ENCODE peak calls at places on chromosomes 3 and 15, in four cellular contexts. One of them, this sample, is unnamed.
A peak's percentile ranks its signal among the peaks of the same experiment; 100 is the strongest.

GRCh38 chr3:158458464-158458863 is 112.5 kb upstream of the MLF1 start:
- DNase-seq in stomach: no peak
- DNase-seq in tibial nerve: no peak
- DNase-seq in A549: no peak
- DNase-seq in this sample: no peak

GRCh38 chr3:110583373-110583935 is 488.2 kb upstream of the NECTIN3 start:
- DNase-seq in stomach: no peak
- DNase-seq in tibial nerve: no peak
- DNase-seq in A549: no peak
- DNase-seq in this sample: no peak

GRCh38 chr3:175413926-175414325 is 554.8 kb downstream of the NAALADL2 start:
- DNase-seq in stomach: no peak
- DNase-seq in tibial nerve: no peak
- DNase-seq in A549: no peak
- DNase-seq in this sample: no peak

GRCh38 chr15:31025996-31026395 is 34.6 kb upstream of the MTMR10 start:
- DNase-seq in stomach: no peak
- DNase-seq in tibial nerve: no peak
- DNase-seq in A549: no peak
- DNase-seq in this sample: no peak

GRCh38 chr3:108283006-108283405 is 13.3 kb upstream of the HHLA2 start:
- DNase-seq in stomach: no peak
- DNase-seq in tibial nerve: no peak
- DNase-seq in A549: no peak
- DNase-seq in this sample: no peak

GRCh38 chr3:133962879-133963278 is 66.8 kb downstream of the SLCO2A1 start:
- DNase-seq in stomach: no peak
- DNase-seq in tibial nerve: no peak
- DNase-seq in A549: no peak
- DNase-seq in this sample: no peak

GRCh38 chr3:129482721-129483120 is 42.7 kb downstream of the IFT122 start:
- DNase-seq in stomach: no peak
- DNase-seq in tibial nerve: no peak
- DNase-seq in A549: no peak
- DNase-seq in this sample: no peak

GRCh38 chr15:74957301-74958035 is 896 bp upstream of the RPP25 start:
- DNase-seq in stomach: no peak
- DNase-seq in tibial nerve: no peak
- DNase-seq in A549: peak; percentile 43
- DNase-seq in this sample: peak; percentile 67

GRCh38 chr15:76289582-76289981 is 21.7 kb downstream of the ETFA start:
- DNase-seq in stomach: no peak
- DNase-seq in tibial nerve: no peak
- DNase-seq in A549: no peak
- DNase-seq in this sample: no peak

GRCh38 chr3:142263126-142263525 is 37.7 kb upstream of the GK5 start:
- DNase-seq in stomach: no peak
- DNase-seq in tibial nerve: no peak
- DNase-seq in A549: no peak
- DNase-seq in this sample: no peak

GRCh38 chr3:24495334-24495994 is 814 bp upstream of the THRB start:
- DNase-seq in stomach: peak; percentile 70
- DNase-seq in tibial nerve: peak; percentile 24
- DNase-seq in A549: peak; percentile 70
- DNase-seq in this sample: peak; percentile 67

GRCh38 chr15:88467935-88468528 is 524 bp downstream of the MRPS11 start:
- DNase-seq in stomach: no peak
- DNase-seq in tibial nerve: no peak
- DNase-seq in A549: no peak
- DNase-seq in this sample: no peak

GRCh38 chr15:73474785-73475184 is 31.8 kb downstream of the REC114 start:
- DNase-seq in stomach: no peak
- DNase-seq in tibial nerve: no peak
- DNase-seq in A549: no peak
- DNase-seq in this sample: no peak

GRCh38 chr3:66178206-66178605 is 42.6 kb upstream of the SLC25A26 start:
- DNase-seq in stomach: no peak
- DNase-seq in tibial nerve: no peak
- DNase-seq in A549: no peak
- DNase-seq in this sample: no peak

GRCh38 chr3:66179813-66180212 is 41.0 kb upstream of the SLC25A26 start:
- DNase-seq in stomach: no peak
- DNase-seq in tibial nerve: no peak
- DNase-seq in A549: no peak
- DNase-seq in this sample: no peak

GRCh38 chr3:66181764-66182163 is 39.0 kb upstream of the SLC25A26 start:
- DNase-seq in stomach: no peak
- DNase-seq in tibial nerve: no peak
- DNase-seq in A549: no peak
- DNase-seq in this sample: no peak

GRCh38 chr3:66186545-66186944 is 34.3 kb upstream of the SLC25A26 start:
- DNase-seq in stomach: no peak
- DNase-seq in tibial nerve: no peak
- DNase-seq in A549: no peak
- DNase-seq in this sample: no peak

GRCh38 chr3:66182228-66182627 is 38.6 kb upstream of the SLC25A26 start:
- DNase-seq in stomach: no peak
- DNase-seq in tibial nerve: no peak
- DNase-seq in A549: no peak
- DNase-seq in this sample: no peak
- H3K27ac ChIP-seq in stomach: no peak overlapping the region
- H3K27ac ChIP-seq in tibial nerve: no peak overlapping the region
- H3K27ac ChIP-seq in A549: no peak overlapping the region
- H3K27ac ChIP-seq in this sample: no peak overlapping the region

DNA sequence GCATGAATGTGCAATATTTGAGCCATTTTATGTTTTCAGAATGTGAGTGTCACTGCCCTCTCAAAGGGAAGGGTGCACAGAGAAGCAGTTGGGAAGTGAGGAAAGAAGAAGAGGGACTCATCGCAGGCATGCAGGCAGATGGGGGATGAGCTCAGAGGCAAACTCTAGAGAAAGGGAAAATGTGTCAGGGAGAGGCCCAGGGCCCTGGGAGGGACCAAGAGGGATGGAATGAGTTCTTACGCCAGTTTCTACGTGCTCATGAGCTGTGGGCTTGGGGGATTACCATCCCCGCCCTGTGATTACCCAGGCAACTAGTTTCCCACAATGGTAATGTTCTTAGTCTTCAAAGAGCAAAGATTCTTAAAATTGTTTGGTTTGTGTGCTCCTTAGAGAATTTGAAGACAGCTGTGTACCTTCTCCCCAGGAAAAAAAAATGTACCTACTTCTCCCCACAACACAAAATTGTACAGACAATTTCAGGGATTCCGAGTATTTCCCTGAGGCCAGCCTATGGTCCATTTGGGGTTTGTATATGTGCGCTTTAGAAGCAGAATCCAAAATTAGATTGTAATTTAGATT is 17.8 kb downstream of the GCSAM start:
- DNase-seq in stomach: no peak
- DNase-seq in tibial nerve: no peak
- DNase-seq in A549: no peak
- DNase-seq in this sample: no peak
- TF ChIP-seq EP300 in stomach: no peak
- TF ChIP-seq EP300 in tibial nerve: no peak
- TF ChIP-seq EP300 in A549: no peak
- TF ChIP-seq EP300 in this sample: no peak

GRCh38 chr3:193095366-193095765 is 145.7 kb upstream of the PLAAT1 start:
- DNase-seq in stomach: no peak
- DNase-seq in tibial nerve: no peak
- DNase-seq in A549: no peak
- DNase-seq in this sample: no peak

DNA sequence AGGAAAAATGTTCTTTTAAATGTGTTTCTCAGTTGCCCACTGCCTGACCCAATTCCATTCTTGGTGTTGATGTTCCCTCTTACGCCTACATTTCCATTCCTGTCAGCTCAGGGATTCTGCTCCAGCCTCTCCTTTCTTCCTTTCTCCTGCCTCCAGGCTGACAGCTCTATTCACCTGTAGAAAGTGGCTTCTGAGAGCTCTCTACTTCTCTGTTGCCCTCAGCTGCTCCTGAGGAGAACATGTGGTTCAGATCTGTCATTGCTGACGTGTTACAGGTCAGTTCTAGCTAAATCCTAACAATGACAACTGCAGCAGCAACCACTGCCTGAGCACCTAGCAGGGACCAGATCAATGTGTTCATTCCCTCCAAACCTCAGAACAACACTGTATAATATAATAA is 144.9 kb upstream of the PLAAT1 start:
- DNase-seq in stomach: no peak
- DNase-seq in tibial nerve: no peak
- DNase-seq in A549: no peak
- DNase-seq in this sample: no peak
- H3K27ac ChIP-seq in stomach: no peak overlapping the region
- H3K27ac ChIP-seq in tibial nerve: no peak overlapping the region
- H3K27ac ChIP-seq in A549: no peak overlapping the region
- H3K27ac ChIP-seq in this sample: no peak overlapping the region

GRCh38 chr3:76387000-76387399 is 601.7 kb upstream of the ZNF717 start:
- DNase-seq in stomach: no peak
- DNase-seq in tibial nerve: no peak
- DNase-seq in A549: no peak
- DNase-seq in this sample: no peak

DNA sequence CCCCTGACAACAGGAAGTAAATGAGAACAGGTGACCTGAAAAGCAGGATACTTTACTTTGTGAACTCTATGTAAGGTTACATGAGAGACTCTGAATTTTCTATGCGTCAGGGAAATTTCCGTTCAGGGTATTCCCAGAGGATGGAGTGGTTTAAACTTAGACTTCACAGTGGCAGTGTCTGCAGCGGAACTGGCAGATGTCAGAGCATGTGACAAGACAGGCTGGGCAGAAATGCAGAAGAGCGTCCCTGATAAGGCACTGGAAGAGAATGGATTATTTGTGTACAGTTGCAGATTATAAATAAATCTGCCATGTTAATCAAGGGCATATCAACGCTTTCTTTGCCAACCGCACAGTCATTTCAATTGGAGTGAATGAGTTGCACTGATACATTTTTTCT is 598.4 kb upstream of the ZNF717 start:
- DNase-seq in stomach: no peak
- DNase-seq in tibial nerve: no peak
- DNase-seq in A549: no peak
- DNase-seq in this sample: no peak
- TF ChIP-seq EP300 in stomach: no peak
- TF ChIP-seq EP300 in tibial nerve: no peak
- TF ChIP-seq EP300 in A549: no peak
- TF ChIP-seq EP300 in this sample: no peak

DNA sequence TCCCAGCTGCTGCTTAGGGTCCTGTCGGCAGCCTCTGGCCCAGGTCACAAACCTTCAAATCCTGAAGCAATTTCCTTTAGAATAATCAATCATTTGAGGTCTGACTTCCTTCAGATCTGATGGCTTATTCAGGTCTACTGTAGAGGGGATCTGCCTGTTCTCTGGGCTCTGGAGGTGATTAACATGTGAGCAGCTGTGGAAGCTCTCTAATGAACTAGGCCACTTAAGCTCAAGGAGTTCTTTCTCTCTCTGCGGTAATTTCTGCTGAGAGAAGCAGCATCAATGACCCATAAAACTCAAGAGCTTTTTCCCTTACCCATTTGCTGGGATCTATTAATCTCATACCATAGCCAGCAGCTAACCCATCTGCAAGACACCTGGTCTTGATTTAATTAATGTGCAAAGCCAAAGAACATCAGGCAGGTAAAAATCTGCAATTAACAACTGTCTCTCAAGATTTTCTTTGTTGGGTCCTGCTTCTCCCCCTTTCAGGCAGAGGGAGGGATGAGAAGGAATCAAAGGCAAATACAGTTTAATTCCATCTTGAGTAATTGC is 73.2 kb upstream of the DLG1 start:
- DNase-seq in stomach: no peak
- DNase-seq in tibial nerve: no peak
- DNase-seq in A549: no peak
- DNase-seq in this sample: no peak
- H3K27ac ChIP-seq in stomach: no peak overlapping the region
- H3K27ac ChIP-seq in tibial nerve: no peak overlapping the region
- H3K27ac ChIP-seq in A549: peak overlapping the region; percentile 71
- H3K27ac ChIP-seq in this sample: no peak overlapping the region

DNA sequence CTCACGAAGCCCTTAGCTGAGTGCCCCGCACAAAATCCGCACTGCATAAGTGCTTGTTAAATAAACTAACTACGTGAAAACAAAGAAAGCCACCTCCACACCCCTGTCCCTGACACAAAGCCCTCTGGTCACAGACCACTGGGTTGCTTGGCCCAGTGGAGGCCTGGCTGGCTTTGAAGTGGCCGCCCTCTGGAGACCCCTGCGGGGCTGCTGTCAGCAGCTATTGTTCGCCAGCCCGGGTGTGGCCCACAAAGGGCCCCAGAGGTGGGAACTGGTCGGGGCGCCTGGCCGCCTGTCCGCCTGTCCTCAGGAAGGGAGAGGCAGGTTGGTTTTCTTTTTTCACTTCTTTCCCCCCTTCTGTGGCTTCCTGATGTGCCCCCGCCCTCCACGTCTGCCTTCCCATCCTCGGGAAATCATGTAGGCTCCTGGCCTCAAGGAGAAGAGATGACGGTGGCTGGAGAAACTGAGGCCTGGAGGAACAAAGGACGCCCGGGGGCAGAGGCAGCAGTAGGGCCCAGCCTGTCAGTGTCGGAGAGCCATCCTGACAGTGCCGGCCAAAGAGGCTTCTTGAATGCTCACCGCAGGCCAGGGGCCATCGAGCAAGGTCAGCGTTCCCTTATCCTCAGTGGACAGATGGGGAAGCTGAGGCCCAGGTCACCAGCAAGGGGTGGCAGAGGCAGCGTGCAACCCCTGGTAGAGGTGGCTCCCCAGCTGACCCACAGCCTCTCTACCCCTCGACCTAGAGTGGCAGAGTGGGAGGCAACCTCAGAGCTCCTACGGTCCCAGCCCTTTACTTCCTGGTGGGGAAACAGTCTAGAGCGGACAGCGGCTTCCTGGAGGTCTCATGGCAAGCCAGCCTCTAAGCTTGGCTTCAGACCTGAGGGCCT is 61.2 kb downstream of the SLC6A6 start:
- DNase-seq in stomach: no peak
- DNase-seq in tibial nerve: no peak
- DNase-seq in A549: no peak
- DNase-seq in this sample: no peak
- TF ChIP-seq EP300 in stomach: no peak
- TF ChIP-seq EP300 in tibial nerve: no peak
- TF ChIP-seq EP300 in A549: no peak
- TF ChIP-seq EP300 in this sample: no peak

GRCh38 chr15:90851945-90852344 is 16.4 kb upstream of the FURIN start:
- DNase-seq in stomach: no peak
- DNase-seq in tibial nerve: no peak
- DNase-seq in A549: no peak
- DNase-seq in this sample: no peak
- H3K27ac ChIP-seq in stomach: no peak overlapping the region
- H3K27ac ChIP-seq in tibial nerve: no peak overlapping the region
- H3K27ac ChIP-seq in A549: no peak overlapping the region
- H3K27ac ChIP-seq in this sample: no peak overlapping the region